ENCODE peak calls at places on chromosomes 16 and 17, in ten cellular contexts. Z, T, J, L, D, H, Q, N, C and E are unnamed samples.

GRCh38 chr16:22369221-22369811 is 5.1 kb downstream of the CDR2 start:
- DNase-seq in Z (no peak), T (peak), J (no peak), L (peak), D (no peak), H (no peak), Q (no peak), N (no peak), C (peak), E (no peak)

GRCh38 chr16:13110124-13110796 is 208.9 kb downstream of the SHISA9 start:
- DNase-seq in Z (peak), T (no peak), J (no peak), L (peak), D (no peak), H (no peak), Q (peak), N (peak), C (no peak), E (no peak)

GRCh38 chr16:28974007-28974436 is 556 bp upstream of the SPNS1 start:
- DNase-seq in Z (no peak), T (peak), J (peak), L (peak), D (peak), H (peak), Q (peak), N (peak), C (peak), E (peak)

GRCh38 chr16:31134091-31134571 is 1.4 kb downstream of the PRSS8 start:
- DNase-seq in Z (no peak), T (no peak), J (no peak), L (no peak), D (no peak), H (no peak), Q (peak), N (no peak), C (no peak), E (no peak)

GRCh38 chr17:79272666-79273219 is 198.1 kb downstream of the ENGASE start:
- DNase-seq in Z (no peak), T (no peak), J (no peak), L (peak), D (no peak), H (no peak), Q (peak), N (no peak), C (no peak), E (no peak)

GRCh38 chr17:60372790-60373483 is 19.0 kb downstream of the USP32 start:
- DNase-seq in Z (no peak), T (peak), J (no peak), L (peak), D (no peak), H (no peak), Q (no peak), N (no peak), C (no peak), E (no peak)

GRCh38 chr16:15639061-15639568 is 3.8 kb downstream of the MARF1 start:
- DNase-seq in Z (no peak), T (no peak), J (no peak), L (no peak), D (no peak), H (no peak), Q (no peak), N (no peak), C (no peak), E (peak)

GRCh38 chr17:40224707-40225092 is 5.6 kb downstream of the WIPF2 start:
- DNase-seq in Z (peak), T (peak), J (no peak), L (no peak), D (peak), H (peak), Q (peak), N (no peak), C (peak), E (no peak)

GRCh38 chr17:81097134-81097942 is 62.4 kb downstream of the BAIAP2 start:
- DNase-seq in Z (peak), T (peak), J (peak), L (peak), D (peak), H (peak), Q (peak), N (no peak), C (peak), E (peak)

GRCh38 chr17:80908206-80908605 is 83.4 kb upstream of the CHMP6 start:
- DNase-seq in Z (no peak), T (no peak), J (no peak), L (no peak), D (no peak), H (no peak), Q (no peak), N (no peak), C (no peak), E (no peak)

GRCh38 chr16:27822529-27823437 is 240.7 kb downstream of the GSG1L start:
- DNase-seq in Z (no peak), T (no peak), J (no peak), L (no peak), D (no peak), H (no peak), Q (no peak), N (peak), C (no peak), E (peak)

GRCh38 chr16:50879873-50880695 is 138.2 kb downstream of the CYLD start:
- DNase-seq in Z (no peak), T (no peak), J (no peak), L (peak), D (peak), H (no peak), Q (peak), N (no peak), C (no peak), E (no peak)

GRCh38 chr16:28258571-28258970 is 33.8 kb upstream of the SBK1 start:
- DNase-seq in Z (no peak), T (no peak), J (no peak), L (no peak), D (peak), H (peak), Q (peak), N (no peak), C (peak), E (no peak)

GRCh38 chr16:81543571-81543970 is 99.0 kb downstream of the CMIP start:
- DNase-seq in Z (no peak), T (no peak), J (no peak), L (no peak), D (no peak), H (no peak), Q (no peak), N (no peak), C (no peak), E (no peak)

GRCh38 chr16:57541754-57542435 is 548 bp upstream of the ADGRG5 start:
- DNase-seq in Z (no peak), T (no peak), J (no peak), L (no peak), D (no peak), H (no peak), Q (no peak), N (peak), C (peak), E (peak)

GRCh38 chr16:15495898-15496297 is 61.5 kb downstream of the BMERB1 start:
- DNase-seq in Z (no peak), T (no peak), J (no peak), L (no peak), D (no peak), H (no peak), Q (no peak), N (no peak), C (no peak), E (no peak)

GRCh38 chr16:49003992-49004391 is 277.6 kb downstream of the CBLN1 start:
- DNase-seq in Z (no peak), T (no peak), J (peak), L (no peak), D (no peak), H (no peak), Q (no peak), N (no peak), C (no peak), E (no peak)

GRCh38 chr17:61157246-61157887 is 242.3 kb upstream of the TBX2 start:
- DNase-seq in Z (no peak), T (peak), J (no peak), L (peak), D (peak), H (peak), Q (no peak), N (no peak), C (no peak), E (no peak)

GRCh38 chr17:32483451-32484019 is 3.3 kb upstream of the CDK5R1 start:
- DNase-seq in Z (no peak), T (peak), J (no peak), L (peak), D (peak), H (peak), Q (peak), N (no peak), C (peak), E (peak)

GRCh38 chr17:82224666-82225065 is 4.2 kb upstream of the SLC16A3 start:
- DNase-seq in Z (no peak), T (no peak), J (no peak), L (no peak), D (no peak), H (no peak), Q (no peak), N (no peak), C (no peak), E (no peak)

GRCh38 chr16:54347961-54348360 is 61.4 kb upstream of the IRX3 start:
- DNase-seq in Z (no peak), T (no peak), J (peak), L (no peak), D (no peak), H (no peak), Q (no peak), N (no peak), C (no peak), E (no peak)

GRCh38 chr16:20799599-20799998 is 6.7 kb downstream of the ERI2 start:
- DNase-seq in Z (no peak), T (peak), J (no peak), L (no peak), D (no peak), H (no peak), Q (no peak), N (no peak), C (no peak), E (no peak)

GRCh38 chr17:80969030-80969673 is 22.5 kb upstream of the CHMP6 start:
- DNase-seq in Z (no peak), T (no peak), J (no peak), L (no peak), D (peak), H (no peak), Q (peak), N (no peak), C (no peak), E (no peak)

GRCh38 chr16:56633535-56633934 is 1.1 kb downstream of the MT1M start:
- DNase-seq in Z (no peak), T (no peak), J (no peak), L (no peak), D (no peak), H (no peak), Q (no peak), N (no peak), C (no peak), E (no peak)

GRCh38 chr16:53611151-53611802 is 92.4 kb downstream of the RPGRIP1L start:
- DNase-seq in Z (no peak), T (no peak), J (no peak), L (no peak), D (no peak), H (no peak), Q (no peak), N (no peak), C (no peak), E (no peak)

GRCh38 chr16:50627419-50627818 is 53.7 kb downstream of the SNX20 start:
- DNase-seq in Z (peak), T (peak), J (peak), L (no peak), D (peak), H (peak), Q (no peak), N (no peak), C (peak), E (no peak)

GRCh38 chr16:68658258-68658973 is 13.3 kb downstream of the CDH3 start:
- DNase-seq in Z (no peak), T (peak), J (no peak), L (peak), D (no peak), H (no peak), Q (no peak), N (peak), C (no peak), E (no peak)

GRCh38 chr16:24085665-24086064 is 170.5 kb upstream of the CACNG3 start:
- DNase-seq in Z (no peak), T (no peak), J (no peak), L (no peak), D (no peak), H (no peak), Q (no peak), N (no peak), C (no peak), E (no peak)

GRCh38 chr17:2387086-2388019 is 13.5 kb downstream of the MNT start:
- DNase-seq in Z (no peak), T (no peak), J (no peak), L (no peak), D (no peak), H (no peak), Q (no peak), N (no peak), C (no peak), E (no peak)

GRCh38 chr17:79361221-79361734 is 249.6 kb downstream of the RBFOX3 start:
- DNase-seq in Z (no peak), T (no peak), J (no peak), L (no peak), D (no peak), H (no peak), Q (no peak), N (peak), C (no peak), E (no peak)

GRCh38 chr16:48487287-48487686 is 102.1 kb upstream of the SIAH1 start:
- DNase-seq in Z (no peak), T (no peak), J (no peak), L (no peak), D (no peak), H (no peak), Q (no peak), N (no peak), C (no peak), E (no peak)

GRCh38 chr17:34613064-34614019 is 34.0 kb downstream of the TMEM132E start:
- DNase-seq in Z (no peak), T (no peak), J (no peak), L (no peak), D (no peak), H (no peak), Q (peak), N (no peak), C (no peak), E (no peak)

GRCh38 chr17:7218774-7219173 is 862 bp downstream of the DLG4 start:
- DNase-seq in Z (no peak), T (no peak), J (no peak), L (no peak), D (no peak), H (no peak), Q (no peak), N (no peak), C (no peak), E (no peak)
- H3K4me3 ChIP-seq in Z (no peak), T (no peak), J (no peak), L (no peak), D (no peak), H (no peak), Q (no peak), N (no peak), C (no peak), E (no peak)

GRCh38 chr17:77455878-77456234 is 315.1 kb downstream of the SEC14L1 start:
- DNase-seq in Z (no peak), T (no peak), J (no peak), L (no peak), D (no peak), H (peak), Q (no peak), N (no peak), C (no peak), E (no peak)
- H3K27ac ChIP-seq in Z (no peak), T (peak), J (peak), L (no peak), D (peak), H (peak), Q (peak), N (no peak), C (no peak), E (peak)

GRCh38 chr17:46195939-46196338 is 2.7 kb upstream of the KANSL1 start:
- DNase-seq in Z (no peak), T (no peak), J (no peak), L (no peak), D (peak), H (no peak), Q (no peak), N (no peak), C (no peak), E (no peak)

GRCh38 chr17:46193246-46193625 is at the start of gene KANSL1:
- DNase-seq in Z (peak), T (peak), J (peak), L (peak), D (peak), H (peak), Q (peak), N (peak), C (peak), E (peak)

GRCh38 chr17:46193626-46194392 is 580 bp upstream of the KANSL1 start:
- DNase-seq in Z (peak), T (peak), J (peak), L (peak), D (peak), H (peak), Q (peak), N (peak), C (peak), E (peak)

GRCh38 chr17:46194393-46195216 is 1.4 kb upstream of the KANSL1 start:
- DNase-seq in Z (no peak), T (peak), J (no peak), L (peak), D (peak), H (no peak), Q (no peak), N (no peak), C (no peak), E (no peak)

DNA sequence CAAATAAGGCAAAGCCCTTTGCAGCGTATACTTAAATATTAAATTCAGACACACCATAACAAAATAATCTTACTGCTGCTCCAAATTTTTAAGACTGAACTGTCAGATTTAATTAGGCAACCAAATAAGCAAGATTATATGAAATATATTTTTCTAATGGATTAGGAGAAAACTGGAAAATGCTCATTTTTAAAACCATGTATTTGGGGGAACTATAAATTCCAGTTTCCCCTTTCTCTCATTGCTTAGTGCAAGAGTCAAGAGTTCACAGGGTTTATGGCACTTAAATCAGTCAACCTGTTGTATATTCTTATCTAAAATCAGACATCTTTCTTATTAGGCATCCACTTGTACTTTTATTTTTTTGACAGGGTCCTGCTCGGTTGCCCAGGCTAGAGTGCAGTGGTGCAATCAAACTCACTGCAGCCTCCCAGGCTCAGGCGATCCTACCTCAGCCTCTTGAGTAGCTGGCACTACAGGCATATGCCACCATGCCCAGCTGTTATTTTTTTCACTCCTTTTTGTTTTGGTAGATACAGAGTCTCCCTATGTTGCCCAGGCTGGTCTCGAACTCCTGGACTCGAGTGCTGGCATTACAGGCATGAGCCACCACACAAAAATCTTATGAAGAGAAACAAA is 2.1 kb upstream of the KANSL1 start:
- DNase-seq in Z (no peak), T (no peak), J (no peak), L (no peak), D (no peak), H (peak), Q (no peak), N (no peak), C (no peak), E (no peak)
- TF ChIP-seq CTCF in Z (peak), T (no peak), J (no peak), L (no peak), D (no peak), H (no peak), Q (no peak), N (peak), C (no peak), E (no peak)

GRCh38 chr17:77466596-77467223 is 325.9 kb downstream of the SEC14L1 start:
- DNase-seq in Z (no peak), T (no peak), J (no peak), L (no peak), D (no peak), H (peak), Q (no peak), N (no peak), C (no peak), E (no peak)
- H3K4me3 ChIP-seq in Z (no peak), T (no peak), J (no peak), L (no peak), D (no peak), H (no peak), Q (no peak), N (no peak), C (no peak), E (no peak)

DNA sequence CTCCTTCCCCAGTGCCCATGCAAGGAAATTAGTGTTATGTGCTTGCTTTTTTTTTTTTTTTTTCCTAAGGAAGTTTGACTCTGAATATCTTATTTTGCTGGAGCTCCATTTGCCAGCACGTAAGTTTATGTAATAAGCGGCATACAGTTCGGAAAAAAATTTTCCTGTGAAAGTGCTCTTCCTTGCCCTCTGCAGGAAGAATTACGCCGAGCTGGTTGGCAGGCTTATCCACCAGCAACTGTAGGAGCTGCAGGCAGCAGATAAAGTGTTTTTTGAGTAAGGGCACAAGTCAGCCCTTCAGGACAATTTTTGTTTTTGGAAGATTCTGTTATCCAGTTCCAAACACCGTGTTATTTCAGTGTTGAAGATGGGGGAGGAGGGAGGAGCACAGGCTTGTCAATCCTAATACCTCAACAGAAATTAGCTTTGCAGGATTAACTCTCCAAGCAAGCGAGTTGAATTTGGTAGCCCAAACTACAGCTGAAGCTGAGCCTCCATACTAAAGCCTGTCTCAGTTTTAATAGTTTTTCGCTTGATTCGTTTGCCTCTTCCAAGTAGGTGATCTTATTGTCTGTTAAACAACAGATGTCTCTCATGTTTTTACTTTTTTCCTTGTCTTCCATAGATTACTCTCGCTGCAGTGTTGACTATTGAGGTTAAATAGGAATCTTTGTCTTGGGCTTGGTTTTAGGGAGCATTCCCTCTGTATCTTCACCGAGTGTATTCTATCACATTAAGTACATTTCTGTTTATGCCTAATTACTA is 1.1 kb downstream of the SPECC1 start:
- DNase-seq in Z (no peak), T (peak), J (peak), L (peak), D (peak), H (peak), Q (peak), N (no peak), C (peak), E (peak)
- H3K27ac ChIP-seq in Z (peak), T (no peak), J (peak), L (peak), D (peak), H (peak), Q (peak), N (no peak), C (peak), E (peak)

DNA sequence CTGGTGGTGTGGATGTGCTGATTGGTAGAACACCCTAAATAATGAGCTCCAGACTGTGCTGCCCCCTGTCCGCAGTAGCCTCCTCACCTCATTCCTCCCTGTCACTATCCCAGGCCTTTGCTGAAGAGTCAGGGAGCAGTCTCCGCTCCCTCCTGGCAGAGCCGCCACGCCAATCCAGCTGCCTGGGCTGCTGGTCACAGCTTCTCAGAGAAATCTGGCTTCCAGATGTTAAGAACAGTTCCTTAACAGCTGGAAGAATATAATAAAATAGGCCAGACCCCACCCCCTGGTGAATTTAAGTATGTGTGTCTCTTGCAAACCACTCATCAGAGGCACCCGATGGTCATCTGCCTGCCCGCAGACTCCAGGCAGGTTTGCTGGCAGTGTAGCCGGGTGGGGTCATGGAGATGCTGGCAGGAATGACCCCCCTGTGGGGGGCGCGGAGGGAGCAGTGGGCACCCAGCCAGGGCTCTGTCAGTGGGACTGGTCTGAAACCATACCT is 161.0 kb downstream of the CCDC182 start:
- DNase-seq in Z (no peak), T (peak), J (no peak), L (no peak), D (no peak), H (peak), Q (no peak), N (no peak), C (no peak), E (no peak)
- TF ChIP-seq CTCF in Z (no peak), T (no peak), J (no peak), L (no peak), D (no peak), H (no peak), Q (no peak), N (no peak), C (no peak), E (no peak)